ENCODE peak calls at places on chromosomes 13 and 19, in eight cellular contexts. One of them, this sample, is unnamed.

GRCh38 chr13:45678282-45678681 is 23.8 kb upstream of the CBY2 start:
- DNase-seq in effector memory CD4-positive, alpha-beta T cell: no peak
- DNase-seq in MM.1S: no peak
- DNase-seq in sigmoid colon: no peak
- DNase-seq in left ventricle myocardium inferior: no peak
- DNase-seq in PC-9: no peak
- DNase-seq in fibroblast of lung: peak; percentile 19
- DNase-seq in HCT116: no peak
- DNase-seq in this sample: no peak

GRCh38 chr13:39957868-39958676 is 302.6 kb downstream of the COG6 start:
- DNase-seq in effector memory CD4-positive, alpha-beta T cell: no peak
- DNase-seq in MM.1S: peak; percentile 20
- DNase-seq in sigmoid colon: no peak
- DNase-seq in left ventricle myocardium inferior: no peak
- DNase-seq in PC-9: no peak
- DNase-seq in fibroblast of lung: no peak
- DNase-seq in HCT116: no peak
- DNase-seq in this sample: no peak

GRCh38 chr13:98945863-98946605 is 31.8 kb downstream of the DOCK9 start:
- DNase-seq in effector memory CD4-positive, alpha-beta T cell: no peak
- DNase-seq in MM.1S: no peak
- DNase-seq in sigmoid colon: no peak
- DNase-seq in left ventricle myocardium inferior: no peak
- DNase-seq in PC-9: no peak
- DNase-seq in fibroblast of lung: no peak
- DNase-seq in HCT116: no peak
- DNase-seq in this sample: no peak

GRCh38 chr19:46225558-46226004 is 4.0 kb upstream of the IGFL1 start:
- DNase-seq in effector memory CD4-positive, alpha-beta T cell: no peak
- DNase-seq in MM.1S: peak; percentile 14
- DNase-seq in sigmoid colon: no peak
- DNase-seq in left ventricle myocardium inferior: no peak
- DNase-seq in PC-9: peak; percentile 56
- DNase-seq in fibroblast of lung: peak; percentile 27
- DNase-seq in HCT116: no peak
- DNase-seq in this sample: no peak

GRCh38 chr19:50658438-50659317 is 9.4 kb downstream of the C19orf81 start:
- DNase-seq in effector memory CD4-positive, alpha-beta T cell: no peak
- DNase-seq in MM.1S: no peak
- DNase-seq in sigmoid colon: no peak
- DNase-seq in left ventricle myocardium inferior: peak; percentile 51
- DNase-seq in PC-9: no peak
- DNase-seq in fibroblast of lung: peak; percentile 10
- DNase-seq in HCT116: peak; percentile 68
- DNase-seq in this sample: peak; percentile 67

GRCh38 chr13:75345191-75345590 is 136.8 kb downstream of the TBC1D4 start:
- DNase-seq in effector memory CD4-positive, alpha-beta T cell: no peak
- DNase-seq in MM.1S: no peak
- DNase-seq in sigmoid colon: no peak
- DNase-seq in left ventricle myocardium inferior: no peak
- DNase-seq in PC-9: no peak
- DNase-seq in fibroblast of lung: peak; percentile 60
- DNase-seq in HCT116: no peak
- DNase-seq in this sample: no peak

GRCh38 chr13:112688560-112689497 is 1.0 kb upstream of the ATP11A start:
- DNase-seq in effector memory CD4-positive, alpha-beta T cell: no peak
- DNase-seq in MM.1S: no peak
- DNase-seq in sigmoid colon: no peak
- DNase-seq in left ventricle myocardium inferior: no peak
- DNase-seq in PC-9: no peak
- DNase-seq in fibroblast of lung: no peak
- DNase-seq in HCT116: no peak
- DNase-seq in this sample: no peak

GRCh38 chr13:82370306-82370705 is 1512.0 kb downstream of the SLITRK1 start:
- DNase-seq in effector memory CD4-positive, alpha-beta T cell: no peak
- DNase-seq in MM.1S: no peak
- DNase-seq in sigmoid colon: no peak
- DNase-seq in left ventricle myocardium inferior: no peak
- DNase-seq in PC-9: no peak
- DNase-seq in fibroblast of lung: peak; percentile 44
- DNase-seq in HCT116: no peak
- DNase-seq in this sample: no peak

GRCh38 chr19:39540333-39540673 is 342 bp upstream of the EID2 start:
- DNase-seq in effector memory CD4-positive, alpha-beta T cell: no peak
- DNase-seq in MM.1S: no peak
- DNase-seq in sigmoid colon: no peak
- DNase-seq in left ventricle myocardium inferior: no peak
- DNase-seq in PC-9: no peak
- DNase-seq in fibroblast of lung: no peak
- DNase-seq in HCT116: no peak
- DNase-seq in this sample: no peak

GRCh38 chr13:23652909-23653726 is 82.9 kb downstream of the TNFRSF19 start:
- DNase-seq in effector memory CD4-positive, alpha-beta T cell: no peak
- DNase-seq in MM.1S: no peak
- DNase-seq in sigmoid colon: no peak
- DNase-seq in left ventricle myocardium inferior: no peak
- DNase-seq in PC-9: no peak
- DNase-seq in fibroblast of lung: no peak
- DNase-seq in HCT116: no peak
- DNase-seq in this sample: no peak

DNA sequence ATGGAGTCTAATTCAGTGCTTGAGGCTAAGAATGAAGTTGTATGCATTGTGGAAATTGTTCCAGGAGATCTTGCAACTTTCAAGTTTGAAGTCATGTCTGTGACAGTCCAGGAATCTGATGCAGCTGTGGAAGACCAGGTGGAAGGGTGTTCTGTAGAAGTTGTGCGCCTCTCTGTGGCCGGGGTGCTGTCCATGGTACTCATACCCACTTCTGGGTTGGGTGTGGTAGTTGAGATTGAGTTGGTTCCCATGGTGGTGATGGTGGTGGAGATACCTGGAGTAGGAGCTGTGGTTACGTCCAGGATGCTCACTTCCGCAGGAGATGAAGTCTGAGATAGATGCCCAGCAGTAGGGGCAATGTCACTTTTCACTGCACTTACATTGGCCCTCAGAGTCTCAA is 44.3 kb downstream of the MUC16 start:
- DNase-seq in effector memory CD4-positive, alpha-beta T cell: no peak
- DNase-seq in MM.1S: no peak
- DNase-seq in sigmoid colon: no peak
- DNase-seq in left ventricle myocardium inferior: no peak
- DNase-seq in PC-9: peak; percentile 24
- DNase-seq in fibroblast of lung: no peak
- DNase-seq in HCT116: no peak
- DNase-seq in this sample: no peak
- H3K9me3 ChIP-seq in effector memory CD4-positive, alpha-beta T cell: no peaks in the 10 kb centered on the region
- H3K9me3 ChIP-seq in MM.1S: no peaks in the 10 kb centered on the region
- H3K9me3 ChIP-seq in sigmoid colon: no peaks in the 10 kb centered on the region
- H3K9me3 ChIP-seq in left ventricle myocardium inferior: peaks cover 5% of the 10 kb centered on the region
- H3K9me3 ChIP-seq in PC-9: peaks cover 29% of the 10 kb centered on the region
- H3K9me3 ChIP-seq in fibroblast of lung: no peaks in the 10 kb centered on the region
- H3K9me3 ChIP-seq in HCT116: no peaks in the 10 kb centered on the region
- H3K9me3 ChIP-seq in this sample: no peaks in the 10 kb centered on the region

DNA sequence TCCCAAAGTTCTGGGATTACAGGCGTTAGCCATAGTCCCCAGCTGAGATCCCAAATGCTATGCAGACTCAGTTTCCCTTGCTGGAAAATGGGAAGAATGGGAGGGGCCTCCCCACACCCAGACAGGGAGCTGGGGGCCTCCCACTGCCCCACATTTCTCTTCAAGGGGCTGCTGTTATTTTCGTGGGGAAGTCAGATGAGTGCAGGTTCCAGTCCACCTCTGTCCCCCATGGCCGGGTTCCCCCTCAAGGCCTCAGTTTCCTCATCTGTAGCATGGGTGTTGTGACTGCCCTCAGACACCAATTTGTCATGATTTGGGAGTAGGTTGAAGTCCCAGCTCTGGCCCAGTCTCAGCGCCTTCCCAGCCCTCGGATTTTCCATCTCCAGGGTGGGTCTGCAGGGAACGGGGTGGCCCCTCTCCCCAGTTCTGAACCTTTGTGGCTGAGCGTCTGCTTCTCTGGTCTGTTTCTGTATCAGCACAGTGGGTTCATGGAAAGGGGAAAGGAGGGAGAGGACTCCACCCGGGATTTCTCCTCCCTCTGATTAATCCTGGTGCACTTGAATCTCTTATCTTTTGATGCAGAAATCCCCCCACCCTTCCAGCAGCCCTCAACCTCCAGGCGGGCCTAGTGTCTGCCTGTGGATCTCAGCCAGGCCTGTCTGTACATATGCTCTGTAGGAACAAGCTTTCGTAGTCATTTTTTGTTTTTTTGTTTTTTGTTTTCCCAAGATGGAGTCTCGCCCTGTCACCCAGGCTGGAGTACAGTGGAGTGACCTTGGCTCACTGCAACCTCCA is 12.2 kb downstream of the NFIC start:
- DNase-seq in effector memory CD4-positive, alpha-beta T cell: no peak
- DNase-seq in MM.1S: no peak
- DNase-seq in sigmoid colon: no peak
- DNase-seq in left ventricle myocardium inferior: no peak
- DNase-seq in PC-9: no peak
- DNase-seq in fibroblast of lung: no peak
- DNase-seq in HCT116: no peak
- DNase-seq in this sample: no peak
- H3K27ac ChIP-seq in effector memory CD4-positive, alpha-beta T cell: no peak overlapping the region
- H3K27ac ChIP-seq in MM.1S: no peak overlapping the region
- H3K27ac ChIP-seq in sigmoid colon: peak overlapping the region; percentile 98
- H3K27ac ChIP-seq in left ventricle myocardium inferior: peak overlapping the region; percentile 89
- H3K27ac ChIP-seq in PC-9: no peak overlapping the region
- H3K27ac ChIP-seq in fibroblast of lung: no peak overlapping the region
- H3K27ac ChIP-seq in HCT116: peak overlapping the region; percentile 36
- H3K27ac ChIP-seq in this sample: peak overlapping the region; percentile 30

GRCh38 chr19:38004505-38005223 is 97.7 kb downstream of the SIPA1L3 start:
- DNase-seq in effector memory CD4-positive, alpha-beta T cell: no peak
- DNase-seq in MM.1S: peak; percentile 32
- DNase-seq in sigmoid colon: peak; percentile 93
- DNase-seq in left ventricle myocardium inferior: peak; percentile 77
- DNase-seq in PC-9: no peak
- DNase-seq in fibroblast of lung: peak; percentile 96
- DNase-seq in HCT116: peak; percentile 81
- DNase-seq in this sample: peak; percentile 93
- H3K9me3 ChIP-seq in effector memory CD4-positive, alpha-beta T cell: no peaks in the 10 kb centered on the region
- H3K9me3 ChIP-seq in MM.1S: no peaks in the 10 kb centered on the region
- H3K9me3 ChIP-seq in sigmoid colon: no peaks in the 10 kb centered on the region
- H3K9me3 ChIP-seq in left ventricle myocardium inferior: no peaks in the 10 kb centered on the region
- H3K9me3 ChIP-seq in PC-9: no peaks in the 10 kb centered on the region
- H3K9me3 ChIP-seq in fibroblast of lung: no peaks in the 10 kb centered on the region
- H3K9me3 ChIP-seq in HCT116: no peaks in the 10 kb centered on the region
- H3K9me3 ChIP-seq in this sample: no peaks in the 10 kb centered on the region

GRCh38 chr19:47419789-47420188 is 462 bp upstream of the MEIS3 start:
- DNase-seq in effector memory CD4-positive, alpha-beta T cell: no peak
- DNase-seq in MM.1S: no peak
- DNase-seq in sigmoid colon: no peak
- DNase-seq in left ventricle myocardium inferior: no peak
- DNase-seq in PC-9: no peak
- DNase-seq in fibroblast of lung: no peak
- DNase-seq in HCT116: no peak
- DNase-seq in this sample: no peak
- H3K27ac ChIP-seq in effector memory CD4-positive, alpha-beta T cell: no peak overlapping the region
- H3K27ac ChIP-seq in MM.1S: no peak overlapping the region
- H3K27ac ChIP-seq in sigmoid colon: no peak overlapping the region
- H3K27ac ChIP-seq in left ventricle myocardium inferior: no peak overlapping the region
- H3K27ac ChIP-seq in PC-9: no peak overlapping the region
- H3K27ac ChIP-seq in fibroblast of lung: no peak overlapping the region
- H3K27ac ChIP-seq in HCT116: no peak overlapping the region
- H3K27ac ChIP-seq in this sample: no peak overlapping the region

GRCh38 chr13:21945195-21945594 is 274.3 kb downstream of the FGF9 start:
- DNase-seq in effector memory CD4-positive, alpha-beta T cell: no peak
- DNase-seq in MM.1S: no peak
- DNase-seq in sigmoid colon: no peak
- DNase-seq in left ventricle myocardium inferior: no peak
- DNase-seq in PC-9: no peak
- DNase-seq in fibroblast of lung: no peak
- DNase-seq in HCT116: no peak
- DNase-seq in this sample: no peak
- H3K9me3 ChIP-seq in effector memory CD4-positive, alpha-beta T cell: peaks cover 12% of the 10 kb centered on the region
- H3K9me3 ChIP-seq in MM.1S: no peaks in the 10 kb centered on the region
- H3K9me3 ChIP-seq in sigmoid colon: no peaks in the 10 kb centered on the region
- H3K9me3 ChIP-seq in left ventricle myocardium inferior: peaks cover 26% of the 10 kb centered on the region
- H3K9me3 ChIP-seq in PC-9: no peaks in the 10 kb centered on the region
- H3K9me3 ChIP-seq in fibroblast of lung: no peaks in the 10 kb centered on the region
- H3K9me3 ChIP-seq in HCT116: no peaks in the 10 kb centered on the region
- H3K9me3 ChIP-seq in this sample: no peaks in the 10 kb centered on the region

GRCh38 chr19:16741084-16741483 is 21.4 kb downstream of the NWD1 start:
- DNase-seq in effector memory CD4-positive, alpha-beta T cell: no peak
- DNase-seq in MM.1S: no peak
- DNase-seq in sigmoid colon: no peak
- DNase-seq in left ventricle myocardium inferior: no peak
- DNase-seq in PC-9: no peak
- DNase-seq in fibroblast of lung: no peak
- DNase-seq in HCT116: no peak
- DNase-seq in this sample: no peak
- H3K27ac ChIP-seq in effector memory CD4-positive, alpha-beta T cell: no peak overlapping the region
- H3K27ac ChIP-seq in MM.1S: no peak overlapping the region
- H3K27ac ChIP-seq in sigmoid colon: no peak overlapping the region
- H3K27ac ChIP-seq in left ventricle myocardium inferior: no peak overlapping the region
- H3K27ac ChIP-seq in PC-9: no peak overlapping the region
- H3K27ac ChIP-seq in fibroblast of lung: no peak overlapping the region
- H3K27ac ChIP-seq in HCT116: no peak overlapping the region
- H3K27ac ChIP-seq in this sample: no peak overlapping the region